ENCODE peak calls at places on chromosomes 11 and 22, in five cellular contexts. O, Y, K, Q and S are unnamed samples.

GRCh38 chr11:74683941-74684481 is 47.2 kb downstream of the CHRDL2 start:
- DNase-seq in Q (no peak), Y (no peak), K (peak), O (no peak), S (no peak)

GRCh38 chr22:47621253-47621652 is 858.8 kb downstream of the TBC1D22A start:
- DNase-seq in Q (no peak), Y (no peak), O (no peak), K (no peak), S (no peak)

GRCh38 chr11:119641991-119642745 is 86.8 kb downstream of the NECTIN1 start:
- DNase-seq in Y (no peak), K (peak), O (no peak), Q (no peak), S (no peak)

GRCh38 chr11:44761546-44761961 is 34.8 kb downstream of the TSPAN18 start:
- DNase-seq in Q (peak), K (no peak), O (no peak), Y (no peak), S (no peak)

GRCh38 chr11:65981972-65982823 is 19.8 kb downstream of the EIF1AD start:
- DNase-seq in O (no peak), Q (no peak), K (no peak), Y (no peak), S (no peak)

GRCh38 chr22:50323900-50324299 is 2.9 kb downstream of the DENND6B start:
- DNase-seq in K (no peak), Q (no peak), Y (no peak), O (no peak), S (no peak)

GRCh38 chr11:32852142-32852541 is 22.4 kb downstream of the PRRG4 start:
- DNase-seq in Y (no peak), O (no peak), K (peak), Q (no peak), S (peak)

GRCh38 chr22:46649176-46650077 is 29.2 kb downstream of the GRAMD4 start:
- DNase-seq in O (no peak), K (peak), Y (no peak), Q (no peak), S (no peak)

GRCh38 chr11:24386551-24387404 is 110.1 kb upstream of the LUZP2 start:
- DNase-seq in K (peak), Y (no peak), Q (no peak), O (peak), S (no peak)

GRCh38 chr11:74195828-74196227 is 24.7 kb downstream of the PPME1 start:
- DNase-seq in Y (no peak), Q (no peak), K (peak), O (no peak), S (no peak)

GRCh38 chr11:12906501-12906900 is 102.6 kb upstream of the RASSF10 start:
- DNase-seq in K (no peak), Q (no peak), O (no peak), Y (no peak), S (no peak)

GRCh38 chr11:98101329-98101728 is 919.4 kb upstream of the CNTN5 start:
- DNase-seq in K (no peak), Y (no peak), O (no peak), Q (no peak), S (no peak)

GRCh38 chr22:41687901-41688364 is 734 bp downstream of the SNU13 start:
- DNase-seq in Y (no peak), K (peak), Q (no peak), O (no peak), S (no peak)

GRCh38 chr11:27532652-27533325 is 26.2 kb upstream of the LIN7C start:
- DNase-seq in Q (no peak), O (no peak), K (peak), Y (no peak), S (no peak)

GRCh38 chr11:6546735-6547134 is 49.7 kb downstream of the DNHD1 start:
- DNase-seq in K (no peak), O (no peak), Q (no peak), Y (no peak), S (no peak)

GRCh38 chr22:50537765-50538164 is 7.9 kb upstream of the KLHDC7B start:
- DNase-seq in Q (no peak), K (no peak), Y (no peak), O (no peak), S (no peak)

GRCh38 chr11:9774591-9775392 is 110.9 kb downstream of the SWAP70 start:
- DNase-seq in Y (no peak), K (peak), O (no peak), Q (no peak), S (peak)

GRCh38 chr11:102798012-102798746 is at the start of gene MMP1:
- DNase-seq in Q (no peak), Y (no peak), K (peak), O (no peak), S (no peak)

DNA sequence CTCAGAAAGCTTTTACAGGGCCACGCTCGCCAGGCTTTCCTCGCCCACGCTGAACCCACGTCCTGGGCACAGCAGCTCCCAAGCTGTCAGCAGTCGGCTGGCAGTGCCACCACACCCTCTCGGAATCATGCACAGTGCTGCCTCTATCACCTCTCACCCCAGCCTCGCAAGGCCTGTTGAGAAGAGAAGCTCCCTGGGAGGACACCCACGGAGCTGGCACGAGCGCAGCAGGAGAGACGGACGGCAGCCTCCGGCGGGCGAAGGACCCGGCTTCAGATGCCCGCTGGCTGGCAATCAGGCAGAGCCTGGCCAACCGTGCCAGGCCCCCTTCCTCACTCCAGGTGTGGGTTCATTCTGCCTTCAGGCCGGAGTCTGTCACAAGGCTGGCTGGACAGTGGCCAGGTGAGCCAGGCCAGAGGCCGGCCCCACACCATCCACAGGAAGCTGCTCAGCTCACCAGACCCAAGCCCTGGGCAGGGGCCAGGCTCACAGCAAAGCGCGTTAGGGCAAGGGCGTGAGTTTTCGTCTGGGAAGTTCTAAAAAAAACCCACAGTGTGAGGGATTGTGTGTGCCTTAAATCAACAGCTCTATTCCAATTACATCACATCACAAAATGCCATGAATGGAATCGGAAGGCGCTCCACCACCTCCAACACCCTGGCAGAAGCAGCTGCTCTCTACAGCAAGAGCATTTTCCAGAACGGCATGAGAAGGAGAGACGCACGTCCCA is 33.2 kb downstream of the TOLLIP start:
- DNase-seq in Q (no peak), Y (no peak), O (no peak), K (no peak), S (no peak)
- H4K91ac ChIP-seq in Q (no peak), Y (no peak), O (no peak), K (no peak), S (no peak)

GRCh38 chr11:57485217-57486007 is 25.1 kb downstream of the RTN4RL2 start:
- DNase-seq in O (no peak), Q (no peak), K (peak), Y (no peak), S (no peak)
- H3K4me2 ChIP-seq in O (no peak), Q (no peak), K (no peak), Y (no peak), S (no peak)

DNA sequence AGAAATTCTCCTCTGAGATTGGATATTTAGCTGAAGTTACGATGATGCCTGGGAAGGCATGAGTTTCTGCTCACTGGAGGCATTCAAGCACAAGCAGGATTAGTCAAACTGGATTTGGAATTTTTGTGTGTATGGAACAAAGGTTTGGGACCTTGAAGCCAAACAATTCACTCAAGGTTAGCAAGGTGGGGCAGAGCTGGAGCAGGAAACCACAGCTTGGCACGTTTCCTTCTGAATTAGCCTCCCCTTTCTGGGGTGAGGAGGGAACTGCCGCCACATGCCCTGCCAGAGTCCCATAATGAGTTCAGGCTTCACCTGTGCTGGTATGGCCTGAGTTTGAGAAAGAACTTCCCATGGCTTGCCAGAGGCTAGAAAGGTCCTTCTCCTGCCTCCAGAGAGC is 50.9 kb upstream of the RRAS2 start:
- DNase-seq in Q (no peak), O (no peak), Y (no peak), K (no peak), S (no peak)
- H2BK5ac ChIP-seq in Q (no peak), O (no peak), Y (no peak), K (no peak), S (no peak)

GRCh38 chr11:76574879-76575278 is 95.7 kb downstream of the LRRC32 start:
- DNase-seq in Q (no peak), Y (no peak), K (no peak), O (no peak), S (no peak)
- H4K91ac ChIP-seq in Q (no peak), Y (no peak), K (peak), O (no peak), S (peak)

GRCh38 chr11:31824791-31825452 is 13.8 kb upstream of the PAX6 start:
- DNase-seq in K (no peak), Q (no peak), O (no peak), Y (no peak), S (no peak)
- H3K4me2 ChIP-seq in K (no peak), Q (peak), O (peak), Y (peak), S (no peak)

DNA sequence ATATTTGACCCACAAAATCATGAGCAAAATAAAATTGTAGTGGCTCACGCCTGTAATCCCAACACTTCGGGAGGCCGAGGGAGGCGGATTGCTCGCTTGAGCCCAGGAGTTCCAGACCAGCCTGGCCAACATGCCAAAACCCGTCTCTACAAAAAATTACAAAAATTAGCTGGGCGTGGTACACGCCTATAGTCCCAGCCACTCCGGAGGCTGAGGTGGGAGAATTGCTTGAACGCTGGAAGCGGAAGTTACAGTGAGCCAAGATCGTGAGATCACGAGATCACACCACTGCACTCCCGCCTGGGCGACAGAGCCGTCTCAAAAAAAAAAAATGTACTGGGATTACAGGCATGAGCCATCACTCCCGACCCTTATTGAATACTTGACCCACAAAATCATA is 2.0 kb upstream of the RRAS2 start:
- DNase-seq in Q (no peak), K (no peak), O (no peak), Y (no peak), S (peak)
- H2BK5ac ChIP-seq in Q (no peak), K (no peak), O (no peak), Y (no peak), S (no peak)

GRCh38 chr11:61693897-61694840 is 14.0 kb downstream of the DAGLA start:
- DNase-seq in K (no peak), O (no peak), Q (no peak), Y (no peak), S (no peak)
- H4K91ac ChIP-seq in K (no peak), O (no peak), Q (no peak), Y (no peak), S (no peak)